ENCODE peak calls at places on chromosomes 4 and X, in seven cellular contexts. N, I, Y, G, V, M and O are unnamed samples.

GRCh38 chr4:38673109-38673978 is 9.3 kb downstream of the KLF3 start:
- DNase-seq in N (no peak), I (no peak), Y (no peak), G (peak), V (peak), M (no peak), O (peak)

GRCh38 chr4:125268065-125268755 is 46.5 kb upstream of the FAT4 start:
- DNase-seq in N (no peak), I (no peak), Y (no peak), G (peak), V (no peak), M (no peak), O (no peak)

GRCh38 chr4:64799751-64800150 is 390.5 kb upstream of the TECRL start:
- DNase-seq in N (no peak), I (no peak), Y (no peak), G (peak), V (peak), M (no peak), O (no peak)

GRCh38 chr4:100147684-100148083 is 42.6 kb downstream of the DDIT4L start:
- DNase-seq in N (no peak), I (no peak), Y (no peak), G (no peak), V (no peak), M (no peak), O (no peak)

GRCh38 chr4:84870398-84871163 is 95.9 kb downstream of the WDFY3 start:
- DNase-seq in N (no peak), I (no peak), Y (no peak), G (peak), V (peak), M (no peak), O (no peak)

GRCh38 chrX:25020391-25021131 is 4.8 kb upstream of the ARX start:
- DNase-seq in N (peak), I (no peak), Y (no peak), G (peak), V (peak), M (no peak), O (no peak)

GRCh38 chrX:54042609-54043010 is 1.7 kb downstream of the PHF8 start:
- DNase-seq in N (peak), I (peak), Y (peak), G (peak), V (peak), M (peak), O (peak)

GRCh38 chr4:84927428-84927827 is 39.1 kb downstream of the WDFY3 start:
- DNase-seq in N (no peak), I (no peak), Y (no peak), G (peak), V (no peak), M (no peak), O (no peak)

GRCh38 chr4:110414590-110414989 is 61.4 kb upstream of the ENPEP start:
- DNase-seq in N (no peak), I (no peak), Y (no peak), G (no peak), V (no peak), M (no peak), O (peak)

GRCh38 chrX:21479695-21480280 is 105.6 kb downstream of the CNKSR2 start:
- DNase-seq in N (peak), I (no peak), Y (peak), G (peak), V (peak), M (no peak), O (peak)

GRCh38 chr4:16513876-16514275 is 287.6 kb upstream of the TAPT1 start:
- DNase-seq in N (no peak), I (no peak), Y (no peak), G (no peak), V (no peak), M (no peak), O (no peak)

GRCh38 chrX:119753639-119754257 is 4.6 kb upstream of the SOWAHD start:
- DNase-seq in N (peak), I (no peak), Y (no peak), G (peak), V (peak), M (no peak), O (peak)

GRCh38 chrX:151830911-151831310 is 81.8 kb upstream of the MAGEA4 start:
- DNase-seq in N (no peak), I (no peak), Y (no peak), G (no peak), V (no peak), M (no peak), O (peak)

GRCh38 chrX:7132335-7133035 is 15.0 kb upstream of the STS start:
- DNase-seq in N (no peak), I (no peak), Y (no peak), G (peak), V (peak), M (no peak), O (peak)